ENCODE peak calls at places on chromosomes 11 and 22, in nine cellular contexts. S, E, X, Z, H, R, W, D and L are unnamed samples.

GRCh38 chr11:47234669-47235075 is 13.9 kb downstream of the ACP2 start:
- DNase-seq in W (no peak), S (no peak), H (no peak), E (no peak), R (peak), Z (no peak), D (peak), X (no peak), L (no peak)

GRCh38 chr11:131408011-131408640 is 37.7 kb downstream of the NTM start:
- DNase-seq in X (no peak), E (no peak), R (peak), Z (peak), W (no peak), S (peak), D (no peak), H (peak), L (peak)

GRCh38 chr11:26556582-26556981 is 15.5 kb downstream of the MUC15 start:
- DNase-seq in H (no peak), E (no peak), S (no peak), Z (no peak), D (no peak), X (no peak), W (no peak), R (no peak), L (no peak)

GRCh38 chr11:27945323-27945722 is 162.6 kb downstream of the KIF18A start:
- DNase-seq in D (no peak), H (no peak), R (no peak), W (no peak), S (no peak), E (no peak), X (no peak), Z (no peak), L (no peak)

GRCh38 chr11:78039919-78040671 is 17.0 kb upstream of the KCTD14 start:
- DNase-seq in H (peak), W (peak), X (peak), E (peak), S (peak), Z (peak), R (peak), D (peak), L (peak)

GRCh38 chr22:17536269-17536668 is 27.0 kb upstream of the SLC25A18 start:
- DNase-seq in S (no peak), E (no peak), D (no peak), R (no peak), X (peak), W (no peak), H (no peak), Z (no peak), L (peak)

GRCh38 chr11:121727942-121728341 is 275.2 kb upstream of the SORL1-AS1 start:
- DNase-seq in Z (no peak), S (no peak), R (no peak), W (no peak), E (no peak), X (no peak), D (no peak), H (no peak), L (no peak)

GRCh38 chr11:47917643-47918369 is 62.6 kb upstream of the PTPRJ start:
- DNase-seq in W (peak), Z (no peak), S (peak), H (peak), E (peak), X (peak), D (peak), R (peak), L (peak)

GRCh38 chr11:18012314-18012905 is 437 bp downstream of the SERGEF start:
- DNase-seq in H (peak), X (peak), D (peak), R (no peak), E (peak), Z (no peak), S (peak), W (no peak), L (peak)

GRCh38 chr22:19724927-19725661 is 1.8 kb downstream of the GP1BB start:
- DNase-seq in E (no peak), Z (no peak), W (no peak), D (no peak), X (no peak), R (no peak), H (no peak), S (no peak), L (no peak)

GRCh38 chr11:9396752-9397151 is 12.3 kb downstream of the IPO7 start:
- DNase-seq in R (no peak), W (no peak), Z (no peak), E (no peak), S (no peak), D (no peak), X (no peak), H (no peak), L (no peak)

GRCh38 chr11:113476553-113476952 is 1.4 kb upstream of the DRD2 start:
- DNase-seq in Z (no peak), D (no peak), X (no peak), R (no peak), W (no peak), S (no peak), H (no peak), E (no peak), L (no peak)

GRCh38 chr11:7442588-7443215 is 42.6 kb upstream of the OLFML1 start:
- DNase-seq in R (peak), S (peak), X (peak), W (peak), H (peak), E (peak), D (peak), Z (peak), L (peak)

GRCh38 chr11:41720761-41721160 is 261.3 kb upstream of the LRRC4C start:
- DNase-seq in H (no peak), S (no peak), E (no peak), R (no peak), W (no peak), D (no peak), Z (no peak), X (no peak), L (no peak)

GRCh38 chr11:111918390-111919256 is at the start of gene C11orf52:
- DNase-seq in R (no peak), X (peak), H (no peak), W (no peak), E (peak), D (peak), Z (peak), S (peak), L (peak)

GRCh38 chr22:21591695-21592094 is 24.2 kb downstream of the UBE2L3 start:
- DNase-seq in Z (no peak), E (peak), X (no peak), R (no peak), D (no peak), H (no peak), W (no peak), S (no peak), L (no peak)

GRCh38 chr11:119491753-119492455 is 68.9 kb upstream of the THY1 start:
- DNase-seq in D (peak), W (peak), H (peak), Z (no peak), X (no peak), S (no peak), R (peak), E (no peak), L (peak)

GRCh38 chr22:50524664-50525103 is 714 bp downstream of the SCO2 start:
- DNase-seq in D (no peak), H (no peak), E (no peak), R (no peak), W (no peak), Z (peak), S (no peak), X (no peak), L (no peak)

GRCh38 chr11:22343411-22344032 is 5.3 kb downstream of the SLC17A6 start:
- DNase-seq in E (no peak), S (no peak), H (no peak), W (no peak), R (no peak), D (no peak), Z (no peak), X (no peak), L (no peak)

DNA sequence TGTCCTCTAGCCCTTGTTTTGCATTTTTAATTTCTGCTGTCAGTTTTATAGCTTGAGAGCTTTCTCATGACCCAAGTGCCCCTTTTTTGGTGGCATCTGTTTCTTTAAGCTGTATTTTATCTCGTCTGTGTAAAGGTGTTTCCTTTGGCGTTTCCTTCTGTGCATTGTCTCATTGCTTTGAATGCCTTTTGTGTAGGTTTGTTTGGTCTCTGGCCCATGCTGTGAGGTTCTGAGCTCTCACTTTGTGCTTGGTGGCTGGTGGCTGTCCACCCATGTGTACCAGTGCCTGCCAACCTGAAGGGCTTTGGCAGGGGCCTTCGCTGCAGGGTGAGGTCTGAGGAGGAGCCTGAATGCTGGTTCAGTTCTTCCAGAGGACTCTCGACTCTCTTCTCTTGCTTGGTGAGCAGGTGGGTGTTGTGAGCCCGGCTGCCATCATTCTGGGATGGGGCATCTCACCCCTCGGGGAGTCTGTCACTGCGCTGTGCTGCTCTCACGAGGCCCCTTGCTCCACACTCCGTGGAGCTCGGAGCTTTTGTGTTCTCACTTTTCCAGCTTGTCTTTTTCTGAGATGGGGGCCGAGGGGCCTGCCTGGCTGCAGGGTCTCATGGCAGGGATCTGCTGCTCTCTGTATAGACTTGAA is 14.9 kb downstream of the AP2A2 start:
- DNase-seq in E (no peak), H (no peak), X (no peak), R (no peak), S (no peak), Z (no peak), D (no peak), W (no peak), L (no peak)
- H3K4me3 ChIP-seq in E (no peak), H (no peak), X (no peak), R (no peak), S (no peak), Z (no peak), D (no peak), W (no peak), L (no peak)

DNA sequence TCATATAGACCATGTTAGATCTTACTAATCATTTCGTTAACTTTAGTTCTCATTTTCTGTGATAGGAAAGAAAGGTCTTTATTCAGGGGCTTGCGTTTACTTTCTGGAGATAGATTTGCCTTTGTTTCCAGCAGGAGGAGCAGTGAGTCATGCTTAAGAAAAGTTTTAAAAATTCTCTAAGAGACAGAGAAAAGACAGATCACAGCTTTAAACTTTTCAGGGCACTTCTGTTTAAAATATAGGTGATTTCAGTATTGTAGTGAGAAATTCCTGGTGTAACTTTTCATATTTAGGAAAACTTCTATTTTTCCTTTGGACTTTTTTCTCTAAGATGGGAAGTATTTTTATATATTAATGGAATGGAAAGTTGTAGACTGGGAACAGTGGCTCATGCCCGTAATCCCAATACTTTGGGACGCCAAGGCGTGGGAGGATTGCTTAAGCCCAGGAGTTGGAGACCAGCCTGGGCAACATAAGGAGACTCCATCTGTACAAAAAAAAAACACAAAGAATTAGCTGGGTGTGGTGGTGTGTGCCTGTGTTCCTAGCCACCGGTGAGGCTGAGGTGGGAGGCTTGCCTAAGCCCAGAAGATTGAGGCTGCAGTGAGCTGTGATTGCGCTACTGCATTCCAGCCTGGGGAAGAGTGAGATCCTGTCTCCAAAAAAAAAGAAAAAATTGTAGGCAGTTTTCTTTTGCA is 60.3 kb downstream of the ATXN10 start:
- DNase-seq in E (peak), Z (no peak), S (no peak), H (peak), D (peak), W (no peak), X (no peak), R (no peak), L (peak)
- TF ChIP-seq CTCF in E (no peak), Z (peak), S (no peak), H (peak), D (peak), W (no peak), X (peak), R (peak), L (peak)

GRCh38 chr11:66226111-66226510 is 42.3 kb upstream of the RAB1B start:
- DNase-seq in E (no peak), S (no peak), D (no peak), Z (no peak), X (no peak), H (no peak), W (peak), R (no peak), L (no peak)

GRCh38 chr11:66225054-66225453 is 43.4 kb upstream of the RAB1B start:
- DNase-seq in E (no peak), X (no peak), H (no peak), S (no peak), W (peak), D (no peak), R (no peak), Z (no peak), L (no peak)

GRCh38 chr11:66230171-66230570 is 38.3 kb upstream of the RAB1B start:
- DNase-seq in H (no peak), Z (no peak), W (no peak), X (no peak), D (no peak), S (no peak), R (no peak), E (no peak), L (no peak)

GRCh38 chr11:66228521-66228920 is 39.9 kb upstream of the RAB1B start:
- DNase-seq in R (no peak), E (no peak), W (no peak), X (no peak), D (no peak), H (no peak), Z (no peak), S (no peak), L (no peak)

GRCh38 chr11:66227700-66228099 is 40.7 kb upstream of the RAB1B start:
- DNase-seq in R (no peak), E (no peak), X (no peak), Z (no peak), W (no peak), D (no peak), H (no peak), S (no peak), L (no peak)
- H3K4me3 ChIP-seq in R (no peak), E (no peak), X (no peak), Z (no peak), W (no peak), D (no peak), H (no peak), S (no peak), L (no peak)

GRCh38 chr11:110808291-110808690 is 96.1 kb upstream of the ARHGAP20 start:
- DNase-seq in Z (no peak), E (no peak), H (no peak), D (no peak), X (no peak), R (no peak), S (no peak), W (no peak), L (no peak)
- TF ChIP-seq CTCF in Z (no peak), E (no peak), H (no peak), D (no peak), X (no peak), R (no peak), S (no peak), W (no peak), L (no peak)

DNA sequence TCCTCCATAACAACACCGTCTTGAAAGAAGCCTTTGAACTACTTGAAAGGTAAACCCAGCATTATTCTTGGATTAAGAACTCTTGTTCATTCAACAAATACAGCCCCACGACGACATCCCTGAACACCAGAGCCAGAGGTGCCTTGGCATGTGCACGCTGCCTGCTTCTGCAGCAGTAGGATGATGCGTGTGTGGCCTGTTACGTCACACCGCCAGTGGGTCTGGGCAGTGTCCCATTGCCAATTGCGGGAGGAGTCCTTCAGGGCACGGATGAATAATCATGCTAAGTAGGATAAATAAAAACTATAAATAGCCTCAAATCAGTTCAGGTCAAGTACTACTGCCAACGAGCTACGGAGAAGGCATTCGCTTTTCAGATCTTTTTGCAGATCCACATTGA is 380.5 kb downstream of the SHANK2 start:
- DNase-seq in H (peak), W (no peak), R (no peak), Z (no peak), E (no peak), S (no peak), X (no peak), D (no peak), L (no peak)
- H3K4me3 ChIP-seq in H (no peak), W (no peak), R (no peak), Z (no peak), E (no peak), S (no peak), X (no peak), D (no peak), L (no peak)

GRCh38 chr22:27937453-27937852 is 18.4 kb upstream of the PITPNB start:
- DNase-seq in W (no peak), H (no peak), R (no peak), Z (no peak), D (no peak), S (no peak), E (no peak), X (no peak), L (no peak)
- TF ChIP-seq CTCF in W (no peak), H (peak), R (peak), Z (no peak), D (peak), S (no peak), E (no peak), X (no peak), L (peak)

DNA sequence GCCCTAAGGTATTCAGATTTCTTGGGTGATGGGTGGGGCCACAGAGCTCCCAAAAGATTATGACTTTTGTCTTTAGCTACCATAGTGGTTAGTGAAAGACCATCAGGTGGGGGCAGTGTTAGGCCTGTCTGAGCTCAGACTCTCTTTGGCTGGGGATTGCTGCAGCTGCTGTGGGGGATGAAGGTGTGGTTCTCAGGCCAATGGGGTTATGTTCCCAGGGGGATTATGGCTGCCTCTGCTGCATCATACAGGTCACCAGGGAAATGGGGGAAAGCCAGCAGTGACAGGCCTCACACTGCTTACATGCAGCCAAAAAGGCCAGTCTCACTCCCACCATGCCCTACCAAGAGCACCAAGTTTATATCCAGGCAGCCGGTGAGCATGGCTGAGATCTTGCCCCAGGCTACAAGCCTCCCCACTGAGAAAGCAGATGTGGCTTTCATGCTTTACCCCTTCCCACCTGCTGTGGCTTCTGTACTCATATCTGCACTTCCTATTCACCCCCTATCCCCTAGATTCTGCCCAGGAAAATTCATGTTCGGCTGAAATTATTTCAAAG is 24.8 kb downstream of the CNTF start:
- DNase-seq in X (no peak), W (no peak), H (no peak), S (no peak), E (no peak), R (no peak), Z (peak), D (no peak), L (no peak)
- H3K4me3 ChIP-seq in X (no peak), W (no peak), H (no peak), S (no peak), E (no peak), R (no peak), Z (no peak), D (no peak), L (no peak)

GRCh38 chr22:31846161-31847115 is 92.6 kb downstream of the DEPDC5 start:
- DNase-seq in E (no peak), W (no peak), X (no peak), Z (no peak), S (peak), H (peak), D (peak), R (peak), L (no peak)
- TF ChIP-seq CTCF in E (no peak), W (no peak), X (no peak), Z (peak), S (peak), H (peak), D (peak), R (peak), L (peak)